ENCODE peak calls at places on chromosomes 4 and X, in five cellular contexts. S is endothelial cell, C is AG09309, B is pons, D is cardiac fibroblast. N is an unnamed sample.

GRCh38 chrX:150700107-150700506 is 6.9 kb downstream of the MTMR1 start:
- DNase-seq in S (no peak), C (no peak), B (no peak), D (no peak), N (no peak)

GRCh38 chr4:47662975-47663374 is 174.9 kb downstream of the CORIN start:
- DNase-seq in S (peak), C (no peak), B (no peak), D (no peak), N (no peak)

GRCh38 chr4:8016527-8016926 is 76.9 kb upstream of the AFAP1 start:
- DNase-seq in S (no peak), C (no peak), B (no peak), D (peak), N (no peak)

GRCh38 chr4:5836943-5837342 is 55.9 kb downstream of the CRMP1 start:
- DNase-seq in S (no peak), C (no peak), B (no peak), D (no peak), N (no peak)

GRCh38 chr4:108644237-108644636 is 6.2 kb upstream of the OSTC start:
- DNase-seq in S (no peak), C (peak), B (no peak), D (peak), N (peak)

GRCh38 chr4:146105464-146105863 is 70.1 kb upstream of the LSM6 start:
- DNase-seq in S (no peak), C (no peak), B (no peak), D (no peak), N (no peak)

GRCh38 chr4:139314047-139314800 is 11.9 kb upstream of the NDUFC1 start:
- DNase-seq in S (no peak), C (no peak), B (no peak), D (no peak), N (no peak)

GRCh38 chrX:39848900-39849299 is 248.9 kb downstream of the BCOR start:
- DNase-seq in S (no peak), C (peak), B (no peak), D (peak), N (peak)